ENCODE peak calls at places on chromosomes 2 and 18, in five cellular contexts. One of them, this sample, is unnamed.

GRCh38 chr2:17635007-17635406 is 94.5 kb downstream of the VSNL1 start:
- DNase-seq in EL: no peak
- DNase-seq in effector memory CD4-positive, alpha-beta T cell: no peak
- DNase-seq in T47D: no peak
- DNase-seq in HL-60: no peak
- DNase-seq in this sample: no peak

GRCh38 chr2:148796735-148797512 is 78.1 kb upstream of the KIF5C start:
- DNase-seq in T47D: no peak
- DNase-seq in EL: no peak
- DNase-seq in effector memory CD4-positive, alpha-beta T cell: no peak
- DNase-seq in HL-60: no peak
- DNase-seq in this sample: no peak

GRCh38 chr2:207236156-207236935 is 70.6 kb upstream of the KLF7 start:
- DNase-seq in T47D: no peak
- DNase-seq in HL-60: no peak
- DNase-seq in EL: no peak
- DNase-seq in effector memory CD4-positive, alpha-beta T cell: no peak
- DNase-seq in this sample: peak; percentile 60

GRCh38 chr2:238370482-238371372 is 50.4 kb downstream of the TRAF3IP1 start:
- DNase-seq in EL: peak; percentile 74
- DNase-seq in effector memory CD4-positive, alpha-beta T cell: no peak
- DNase-seq in HL-60: no peak
- DNase-seq in T47D: peak; percentile 68
- DNase-seq in this sample: peak; percentile 77

GRCh38 chr2:145036421-145036901 is 516.5 kb upstream of the ZEB2 start:
- DNase-seq in EL: no peak
- DNase-seq in effector memory CD4-positive, alpha-beta T cell: no peak
- DNase-seq in HL-60: no peak
- DNase-seq in T47D: peak; percentile 2
- DNase-seq in this sample: no peak

GRCh38 chr2:11656671-11657101 is 13.3 kb downstream of the NTSR2 start:
- DNase-seq in T47D: no peak
- DNase-seq in HL-60: no peak
- DNase-seq in effector memory CD4-positive, alpha-beta T cell: no peak
- DNase-seq in EL: no peak
- DNase-seq in this sample: no peak

GRCh38 chr18:61606068-61606660 is 272.9 kb downstream of the CDH20 start:
- DNase-seq in EL: peak; percentile 67
- DNase-seq in effector memory CD4-positive, alpha-beta T cell: no peak
- DNase-seq in HL-60: no peak
- DNase-seq in T47D: no peak
- DNase-seq in this sample: no peak

GRCh38 chr2:12714391-12715221 is 2.1 kb upstream of the TRIB2 start:
- DNase-seq in effector memory CD4-positive, alpha-beta T cell: no peak
- DNase-seq in HL-60: no peak
- DNase-seq in EL: peak; percentile 51
- DNase-seq in T47D: no peak
- DNase-seq in this sample: no peak

GRCh38 chr2:29463181-29463900 is 348.1 kb downstream of the CLIP4 start:
- DNase-seq in effector memory CD4-positive, alpha-beta T cell: no peak
- DNase-seq in T47D: no peak
- DNase-seq in HL-60: no peak
- DNase-seq in EL: peak; percentile 88
- DNase-seq in this sample: no peak

GRCh38 chr2:165778653-165779451 is 15.2 kb downstream of the GALNT3 start:
- DNase-seq in T47D: peak; percentile 51
- DNase-seq in EL: peak; percentile 6
- DNase-seq in HL-60: no peak
- DNase-seq in effector memory CD4-positive, alpha-beta T cell: no peak
- DNase-seq in this sample: no peak